ENCODE peak calls at places on chromosomes 6 and 20, in five cellular contexts. B is upper lobe of left lung, V is body of pancreas, U is gastrocnemius medialis, G is HCT116. J is an unnamed sample.

GRCh38 chr6:101668496-101668895 is 275.0 kb downstream of the GRIK2 start:
- ATAC-seq in B (no peak), V (no peak), U (no peak), G (no peak), J (no peak)

GRCh38 chr6:33861722-33862121 is 57.9 kb upstream of the MLN start:
- ATAC-seq in B (no peak), V (no peak), U (no peak), G (no peak), J (no peak)

GRCh38 chr6:127384007-127384406 is 40.6 kb upstream of the ECHDC1 start:
- ATAC-seq in B (peak), V (no peak), U (no peak), G (no peak), J (no peak)

GRCh38 chr6:149137594-149137993 is 179.9 kb upstream of the TAB2 start:
- ATAC-seq in B (no peak), V (peak), U (no peak), G (no peak), J (no peak)

GRCh38 chr20:54364919-54365318 is 110.5 kb upstream of the DOK5 start:
- ATAC-seq in B (no peak), V (no peak), U (no peak), G (no peak), J (no peak)

GRCh38 chr6:16239090-16239797 is 857 bp downstream of the GMPR start:
- ATAC-seq in B (peak), V (peak), U (peak), G (peak), J (peak)

GRCh38 chr6:64890609-64891008 is 816.4 kb downstream of the EYS start:
- ATAC-seq in B (no peak), V (no peak), U (no peak), G (no peak), J (no peak)

GRCh38 chr6:128516514-128516898 is 3.9 kb downstream of the PTPRK start:
- ATAC-seq in B (no peak), V (no peak), U (no peak), G (no peak), J (no peak)

GRCh38 chr6:170057034-170057734 is 233.7 kb downstream of the DLL1 start:
- ATAC-seq in B (no peak), V (no peak), U (no peak), G (no peak), J (no peak)

GRCh38 chr20:4950437-4950836 is 50.9 kb downstream of the SLC23A2 start:
- ATAC-seq in B (no peak), V (no peak), U (no peak), G (no peak), J (no peak)

GRCh38 chr6:118968416-118968815 is 33.5 kb upstream of the MCM9 start:
- ATAC-seq in B (no peak), V (no peak), U (no peak), G (no peak), J (no peak)

GRCh38 chr6:88989215-88989614 is 25.8 kb upstream of the RNGTT start:
- ATAC-seq in B (no peak), V (peak), U (no peak), G (no peak), J (no peak)

GRCh38 chr6:163240556-163240955 is 174.0 kb upstream of the QKI start:
- ATAC-seq in B (no peak), V (no peak), U (no peak), G (no peak), J (no peak)

GRCh38 chr6:75151013-75151412 is 54.8 kb downstream of the COL12A1 start:
- ATAC-seq in B (no peak), V (no peak), U (no peak), G (no peak), J (no peak)

GRCh38 chr20:38158701-38159325 is 6.3 kb downstream of the TGM2 start:
- ATAC-seq in B (peak), V (no peak), U (no peak), G (no peak), J (peak)

GRCh38 chr6:100342830-100343229 is 121.9 kb downstream of the SIM1 start:
- ATAC-seq in B (no peak), V (no peak), U (no peak), G (no peak), J (no peak)

GRCh38 chr6:30926644-30927043 is 5.3 kb downstream of the SFTA2 start:
- ATAC-seq in B (peak), V (peak), U (peak), G (peak), J (peak)
- TF ChIP-seq POLR2A in B (no peak), V (no peak), U (no peak), G (no peak), J (no peak)

DNA sequence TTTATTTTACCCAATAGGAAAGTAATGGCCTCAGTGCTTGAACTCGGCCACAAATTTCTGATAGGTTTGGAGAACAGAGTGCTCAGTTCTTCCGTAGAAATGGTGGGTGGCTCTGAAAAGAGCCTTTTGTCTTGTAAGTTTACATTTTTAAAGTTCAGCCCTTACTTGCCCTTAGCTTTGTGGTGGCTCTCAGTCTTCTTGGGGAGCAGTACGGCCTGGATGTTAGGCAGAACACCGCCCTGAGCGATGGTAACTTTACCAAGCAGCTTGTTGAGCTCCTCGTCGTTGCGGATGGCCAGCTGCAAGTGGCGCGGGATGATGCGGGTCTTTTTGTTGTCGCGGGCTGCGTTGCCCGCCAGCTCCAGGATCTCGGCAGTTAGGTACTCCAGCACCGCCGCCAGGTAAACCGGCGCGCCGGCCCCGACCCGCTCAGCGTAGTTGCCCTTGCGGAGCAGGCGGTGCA is 19.6 kb downstream of the OR2B2 start:
- ATAC-seq in B (no peak), V (peak), U (no peak), G (no peak), J (no peak)
- TF ChIP-seq POLR2A in B (no peak), V (no peak), U (no peak), G (peak), J (no peak)

DNA sequence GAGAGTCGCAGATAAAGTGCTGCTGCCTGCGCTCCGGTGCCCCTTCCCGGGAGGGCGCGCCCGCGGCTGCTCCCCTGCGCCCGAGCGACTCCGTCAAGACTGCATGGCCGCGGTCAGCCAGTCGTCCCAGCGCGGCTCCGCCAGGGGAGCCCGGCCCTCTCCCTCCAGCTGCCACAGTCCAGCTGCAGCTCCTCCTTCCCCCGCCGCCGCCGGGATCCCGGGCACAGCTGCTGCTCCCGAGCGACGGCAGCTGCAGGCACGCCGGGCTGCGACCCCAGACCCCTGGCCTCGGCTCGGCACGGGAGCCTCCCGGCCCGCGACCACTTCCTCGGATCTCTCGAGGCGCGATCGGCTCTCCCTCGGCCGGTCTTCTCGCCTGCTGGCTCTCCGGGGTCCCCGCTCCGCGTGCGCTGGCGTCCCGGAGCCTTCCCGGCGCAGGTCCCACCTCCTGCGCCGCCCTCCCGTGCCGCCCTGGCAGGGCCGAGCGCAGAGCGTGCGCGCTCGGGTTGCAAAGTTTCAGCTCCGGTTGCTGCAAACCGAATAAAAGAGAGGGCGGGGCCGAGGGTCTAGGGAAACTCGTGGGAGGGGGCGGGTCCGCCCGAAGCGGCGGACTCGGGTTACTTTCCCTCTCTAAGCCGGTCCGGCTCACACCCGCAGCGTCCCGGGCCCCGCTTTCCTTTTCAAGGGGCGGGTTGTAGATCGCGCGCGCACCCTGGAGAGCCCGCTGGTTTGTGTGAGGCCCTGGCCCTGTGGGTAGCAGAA is at the start of gene CNKSR3:
- ATAC-seq in B (peak), V (peak), U (peak), G (peak), J (peak)
- TF ChIP-seq POLR2A in B (peak), V (peak), U (peak), G (peak), J (peak)

DNA sequence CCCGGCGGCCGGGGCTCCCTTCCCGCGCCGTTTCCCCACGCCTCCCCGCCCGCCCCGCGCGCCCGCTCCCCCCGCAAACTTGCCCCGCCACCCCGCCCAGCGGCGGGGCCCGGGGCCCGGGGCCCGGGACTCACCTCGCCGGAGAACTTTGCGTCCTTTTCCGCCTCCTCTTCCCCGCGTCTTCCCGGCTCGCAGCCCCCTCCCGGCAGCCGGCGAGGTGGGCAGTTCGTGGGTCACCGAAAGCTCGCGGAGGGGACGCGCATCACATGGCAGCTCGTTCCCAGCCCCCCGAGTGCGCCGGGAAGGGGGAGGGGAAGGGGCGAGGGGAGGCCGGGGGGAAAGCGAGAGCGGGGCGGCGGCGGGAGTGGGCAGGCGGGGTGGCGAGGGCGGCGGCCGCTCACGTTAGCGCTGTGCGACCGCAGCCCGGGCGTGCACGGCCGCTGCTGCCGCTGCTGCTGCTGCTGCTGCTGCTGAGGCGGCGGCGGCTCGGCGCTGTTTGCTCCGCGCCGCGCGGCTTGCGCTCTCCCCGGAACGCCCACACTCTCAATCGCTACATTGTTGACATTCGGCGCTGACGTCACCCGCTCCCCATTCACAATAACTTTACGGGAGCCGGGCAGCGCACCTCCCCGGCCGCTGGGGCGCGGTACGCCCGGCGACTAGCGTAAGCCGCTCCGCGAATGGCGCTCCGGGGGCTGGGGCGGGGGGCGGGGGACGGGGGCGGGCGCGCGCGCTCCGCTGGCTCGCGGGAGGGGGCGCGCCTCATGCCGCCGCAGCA is at the start of gene BACH2:
- ATAC-seq in B (peak), V (peak), U (peak), G (peak), J (peak)
- TF ChIP-seq POLR2A in B (peak), V (peak), U (peak), G (no peak), J (peak)

DNA sequence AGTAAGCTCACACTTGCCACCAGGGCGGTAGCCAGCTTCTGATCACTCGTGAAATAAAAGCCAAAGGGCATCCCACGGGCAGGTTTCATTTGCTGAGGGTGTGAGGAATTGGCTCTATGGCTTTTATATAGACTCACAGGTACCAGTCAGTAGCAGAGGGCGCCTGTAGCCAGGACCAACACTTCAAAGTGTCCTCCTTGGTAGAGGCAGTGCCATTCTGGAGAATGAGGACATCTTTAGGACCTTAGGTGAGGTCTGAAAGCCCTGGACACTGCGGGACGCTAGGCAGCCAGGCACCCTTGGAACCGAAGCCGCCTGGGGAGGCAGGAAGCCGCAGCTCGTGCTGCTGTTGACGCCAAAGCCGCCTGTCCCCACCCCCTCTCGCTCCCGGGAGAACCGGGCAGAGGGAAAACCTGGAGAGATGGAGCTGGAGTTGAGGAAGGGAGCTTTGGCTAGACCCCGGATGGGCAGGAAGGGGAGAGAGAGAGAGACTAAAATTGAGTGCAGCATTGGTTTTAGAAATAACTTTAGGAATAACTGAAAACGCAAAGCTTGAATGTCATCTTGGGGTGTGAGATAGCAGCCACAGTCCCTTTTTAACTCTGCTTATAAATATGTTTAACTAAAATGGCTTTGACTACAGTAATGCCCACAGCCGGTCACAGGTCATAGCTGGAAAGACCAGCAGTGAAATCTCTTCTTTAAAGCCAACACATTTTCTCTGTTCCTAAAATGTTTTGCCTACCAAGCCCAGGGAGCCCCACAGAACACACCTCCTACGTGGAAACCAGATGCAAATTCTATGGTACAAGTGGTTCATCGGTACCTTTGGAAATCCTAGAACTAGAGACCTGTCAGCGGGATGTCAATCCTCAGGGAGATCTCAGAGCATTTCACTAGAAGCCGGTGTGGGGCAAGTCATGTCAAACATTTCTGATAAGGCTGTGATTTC is 128.5 kb upstream of the CDYL start:
- ATAC-seq in B (peak), V (peak), U (peak), G (peak), J (peak)
- TF ChIP-seq POLR2A in B (no peak), V (peak), U (peak), G (no peak), J (peak)

GRCh38 chr6:12327391-12327790 is 37.2 kb downstream of the EDN1 start:
- ATAC-seq in B (no peak), V (no peak), U (no peak), G (no peak), J (no peak)

GRCh38 chr6:12328701-12329100 is 38.5 kb downstream of the EDN1 start:
- ATAC-seq in B (no peak), V (no peak), U (no peak), G (no peak), J (no peak)

GRCh38 chr6:12324096-12324495 is 33.9 kb downstream of the EDN1 start:
- ATAC-seq in B (peak), V (peak), U (no peak), G (peak), J (no peak)

GRCh38 chr6:12325872-12326271 is 35.7 kb downstream of the EDN1 start:
- ATAC-seq in B (no peak), V (no peak), U (no peak), G (no peak), J (no peak)

DNA sequence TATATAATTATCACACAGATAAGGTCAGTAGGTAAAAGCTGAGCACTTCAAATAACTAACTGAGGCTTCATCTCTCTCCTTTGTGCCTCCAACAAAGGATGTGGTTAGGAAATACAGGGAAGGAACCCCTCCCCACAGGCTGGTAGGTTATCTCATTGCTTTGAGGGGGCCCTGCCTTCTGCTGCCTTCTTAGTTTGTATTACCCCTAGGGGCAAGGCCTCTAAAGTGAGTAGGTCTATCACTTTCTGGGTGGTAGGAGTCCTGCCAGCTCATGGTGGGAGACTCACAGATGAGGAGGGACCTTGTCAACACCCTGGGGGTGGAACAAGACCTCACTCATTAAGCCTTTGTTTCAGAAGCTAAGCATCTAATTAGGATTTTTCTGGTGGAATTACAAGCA is 34.6 kb downstream of the EDN1 start:
- ATAC-seq in B (no peak), V (peak), U (no peak), G (peak), J (no peak)
- TF ChIP-seq POLR2A in B (no peak), V (no peak), U (no peak), G (no peak), J (no peak)

GRCh38 chr6:53348436-53349208 is at the start of gene ELOVL5:
- ATAC-seq in B (peak), V (peak), U (peak), G (peak), J (peak)
- TF ChIP-seq POLR2A in B (peak), V (peak), U (peak), G (peak), J (peak)